ENCODE peak calls at places on chromosome 3, in five cellular contexts. One of them, this sample, is unnamed.

GRCh38 chr3:127751163-127751621 is 71.1 kb downstream of the MGLL start:
- DNase-seq in SK-N-SH: peak
- DNase-seq in HepG2: no peak
- DNase-seq in GM12878: no peak
- DNase-seq in K562: no peak
- DNase-seq in this sample: no peak

GRCh38 chr3:52029535-52029934 is 26.8 kb downstream of the DUSP7 start:
- DNase-seq in SK-N-SH: no peak
- DNase-seq in HepG2: no peak
- DNase-seq in GM12878: no peak
- DNase-seq in K562: no peak
- DNase-seq in this sample: no peak

GRCh38 chr3:13657660-13658435 is 108.9 kb downstream of the FBLN2 start:
- DNase-seq in SK-N-SH: peak
- DNase-seq in HepG2: no peak
- DNase-seq in GM12878: no peak
- DNase-seq in K562: peak
- DNase-seq in this sample: peak

GRCh38 chr3:37457392-37458065 is 283.1 kb upstream of the LRRFIP2 start:
- DNase-seq in SK-N-SH: no peak
- DNase-seq in HepG2: no peak
- DNase-seq in GM12878: no peak
- DNase-seq in K562: no peak
- DNase-seq in this sample: no peak

GRCh38 chr3:129469026-129469425 is 29.0 kb downstream of the IFT122 start:
- DNase-seq in SK-N-SH: no peak
- DNase-seq in HepG2: no peak
- DNase-seq in GM12878: no peak
- DNase-seq in K562: no peak
- DNase-seq in this sample: no peak

GRCh38 chr3:72756900-72757299 is 91.3 kb downstream of the SHQ1 start:
- DNase-seq in SK-N-SH: no peak
- DNase-seq in HepG2: no peak
- DNase-seq in GM12878: peak
- DNase-seq in K562: no peak
- DNase-seq in this sample: no peak

GRCh38 chr3:194034556-194035336 is 101.2 kb upstream of the HES1 start:
- DNase-seq in SK-N-SH: no peak
- DNase-seq in HepG2: no peak
- DNase-seq in GM12878: no peak
- DNase-seq in K562: no peak
- DNase-seq in this sample: no peak

GRCh38 chr3:14822875-14823807 is 4.4 kb downstream of the FGD5 start:
- DNase-seq in SK-N-SH: no peak
- DNase-seq in HepG2: no peak
- DNase-seq in GM12878: no peak
- DNase-seq in K562: no peak
- DNase-seq in this sample: no peak

GRCh38 chr3:171815977-171816595 is 5.8 kb upstream of the PLD1 start:
- DNase-seq in SK-N-SH: no peak
- DNase-seq in HepG2: no peak
- DNase-seq in GM12878: no peak
- DNase-seq in K562: no peak
- DNase-seq in this sample: no peak

GRCh38 chr3:114450008-114450596 is 156.3 kb downstream of the TIGIT start:
- DNase-seq in SK-N-SH: no peak
- DNase-seq in HepG2: no peak
- DNase-seq in GM12878: no peak
- DNase-seq in K562: no peak
- DNase-seq in this sample: no peak

GRCh38 chr3:153348457-153349137 is 186.6 kb downstream of the RAP2B start:
- DNase-seq in SK-N-SH: no peak
- DNase-seq in HepG2: no peak
- DNase-seq in GM12878: no peak
- DNase-seq in K562: no peak
- DNase-seq in this sample: no peak

GRCh38 chr3:64382171-64382570 is 156.9 kb upstream of the PRICKLE2 start:
- DNase-seq in SK-N-SH: no peak
- DNase-seq in HepG2: no peak
- DNase-seq in GM12878: no peak
- DNase-seq in K562: no peak
- DNase-seq in this sample: no peak

GRCh38 chr3:134840459-134840858 is 45.4 kb downstream of the EPHB1 start:
- DNase-seq in SK-N-SH: no peak
- DNase-seq in HepG2: no peak
- DNase-seq in GM12878: no peak
- DNase-seq in K562: no peak
- DNase-seq in this sample: no peak

GRCh38 chr3:42504334-42505202 is 2.1 kb downstream of the VIPR1 start:
- DNase-seq in SK-N-SH: no peak
- DNase-seq in HepG2: no peak
- DNase-seq in GM12878: no peak
- DNase-seq in K562: peak
- DNase-seq in this sample: no peak

GRCh38 chr3:53604232-53604631 is 109.8 kb downstream of the CACNA1D start:
- DNase-seq in SK-N-SH: no peak
- DNase-seq in HepG2: no peak
- DNase-seq in GM12878: no peak
- DNase-seq in K562: no peak
- DNase-seq in this sample: no peak

GRCh38 chr3:196620228-196620627 is 19.3 kb upstream of the NRROS start:
- DNase-seq in SK-N-SH: no peak
- DNase-seq in HepG2: no peak
- DNase-seq in GM12878: no peak
- DNase-seq in K562: peak
- DNase-seq in this sample: no peak

GRCh38 chr3:170808041-170808440 is 62.0 kb downstream of the RPL22L1 start:
- DNase-seq in SK-N-SH: no peak
- DNase-seq in HepG2: no peak
- DNase-seq in GM12878: no peak
- DNase-seq in K562: no peak
- DNase-seq in this sample: no peak
- TF ChIP-seq FOXM1 in SK-N-SH: no peak
- TF ChIP-seq FOXM1 in HepG2: no peak
- TF ChIP-seq FOXM1 in GM12878: no peak
- TF ChIP-seq FOXM1 in K562: no peak
- TF ChIP-seq FOXM1 in this sample: no peak

GRCh38 chr3:151278223-151278622 is at the start of gene P2RY14:
- DNase-seq in SK-N-SH: no peak
- DNase-seq in HepG2: no peak
- DNase-seq in GM12878: no peak
- DNase-seq in K562: no peak
- DNase-seq in this sample: no peak
- TF ChIP-seq FOXM1 in SK-N-SH: no peak
- TF ChIP-seq FOXM1 in HepG2: no peak
- TF ChIP-seq FOXM1 in GM12878: no peak
- TF ChIP-seq FOXM1 in K562: no peak
- TF ChIP-seq FOXM1 in this sample: no peak

DNA sequence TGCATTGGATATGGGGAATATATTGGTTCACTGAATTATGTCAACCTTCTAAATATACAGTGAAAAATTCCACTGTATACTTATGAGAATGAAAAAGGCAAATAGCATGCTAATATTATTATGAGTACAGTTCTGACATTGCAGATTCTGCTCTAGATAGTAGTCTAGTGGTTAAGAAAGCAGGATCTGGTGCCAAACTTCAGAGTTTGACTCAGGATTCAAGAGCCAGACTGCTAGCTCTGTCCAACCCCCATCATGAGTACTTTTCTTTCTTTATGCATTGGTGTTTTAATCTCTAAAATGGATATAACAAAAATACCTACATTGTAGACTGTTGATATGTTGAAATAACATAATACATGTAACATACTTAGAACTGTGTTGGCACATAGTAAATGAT is 57.3 kb upstream of the PLSCR4 start:
- DNase-seq in SK-N-SH: no peak
- DNase-seq in HepG2: no peak
- DNase-seq in GM12878: no peak
- DNase-seq in K562: no peak
- DNase-seq in this sample: no peak
- TF ChIP-seq FOXM1 in SK-N-SH: no peak
- TF ChIP-seq FOXM1 in HepG2: no peak
- TF ChIP-seq FOXM1 in GM12878: no peak
- TF ChIP-seq FOXM1 in K562: no peak
- TF ChIP-seq FOXM1 in this sample: no peak

GRCh38 chr3:48970568-48970967 is 19.5 kb upstream of the P4HTM start:
- DNase-seq in SK-N-SH: no peak
- DNase-seq in HepG2: no peak
- DNase-seq in GM12878: no peak
- DNase-seq in K562: no peak
- DNase-seq in this sample: no peak

GRCh38 chr3:48979451-48979850 is 10.6 kb upstream of the P4HTM start:
- DNase-seq in SK-N-SH: no peak
- DNase-seq in HepG2: no peak
- DNase-seq in GM12878: no peak
- DNase-seq in K562: no peak
- DNase-seq in this sample: no peak

GRCh38 chr3:48974076-48974864 is 15.8 kb upstream of the P4HTM start:
- DNase-seq in SK-N-SH: no peak
- DNase-seq in HepG2: no peak
- DNase-seq in GM12878: no peak
- DNase-seq in K562: no peak
- DNase-seq in this sample: no peak
- TF ChIP-seq FOXM1 in SK-N-SH: no peak
- TF ChIP-seq FOXM1 in HepG2: no peak
- TF ChIP-seq FOXM1 in GM12878: no peak
- TF ChIP-seq FOXM1 in K562: no peak
- TF ChIP-seq FOXM1 in this sample: no peak

DNA sequence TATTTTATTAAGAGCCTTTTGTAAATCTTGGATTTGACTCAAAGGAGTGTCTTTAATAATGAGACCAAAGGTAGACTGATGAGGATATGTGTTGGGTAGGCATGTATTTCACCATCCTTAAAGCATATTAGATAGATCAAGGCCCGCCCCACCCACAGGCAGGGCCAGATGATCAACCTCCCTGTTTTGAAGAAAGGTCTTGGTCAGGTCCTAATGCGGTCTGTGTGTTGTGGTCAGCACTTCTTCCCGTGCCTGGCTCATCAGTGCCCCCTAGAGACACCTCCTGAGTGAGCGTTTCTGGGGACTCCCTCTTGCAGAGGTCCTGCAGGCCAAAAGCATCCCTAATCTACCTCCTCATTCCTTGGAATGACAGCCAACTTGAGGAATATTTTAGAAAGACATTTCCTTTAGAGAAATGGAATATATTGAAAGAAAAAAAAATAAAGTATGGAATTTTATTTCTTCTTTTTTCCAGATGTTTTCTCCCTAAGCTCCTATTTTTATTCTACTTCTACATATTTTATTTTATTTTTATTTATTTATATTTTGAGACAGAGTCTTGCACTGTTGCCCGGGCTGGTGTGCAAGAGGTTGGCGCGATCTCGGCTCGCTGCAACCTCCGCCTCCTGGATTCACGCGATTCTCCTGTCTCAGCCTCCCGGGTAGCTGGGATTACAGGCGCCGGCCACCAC is 6.0 kb downstream of the TM4SF4 start:
- DNase-seq in SK-N-SH: peak
- DNase-seq in HepG2: peak
- DNase-seq in GM12878: peak
- DNase-seq in K562: peak
- DNase-seq in this sample: peak
- TF ChIP-seq FOXM1 in SK-N-SH: no peak
- TF ChIP-seq FOXM1 in HepG2: no peak
- TF ChIP-seq FOXM1 in GM12878: peak
- TF ChIP-seq FOXM1 in K562: no peak
- TF ChIP-seq FOXM1 in this sample: no peak

DNA sequence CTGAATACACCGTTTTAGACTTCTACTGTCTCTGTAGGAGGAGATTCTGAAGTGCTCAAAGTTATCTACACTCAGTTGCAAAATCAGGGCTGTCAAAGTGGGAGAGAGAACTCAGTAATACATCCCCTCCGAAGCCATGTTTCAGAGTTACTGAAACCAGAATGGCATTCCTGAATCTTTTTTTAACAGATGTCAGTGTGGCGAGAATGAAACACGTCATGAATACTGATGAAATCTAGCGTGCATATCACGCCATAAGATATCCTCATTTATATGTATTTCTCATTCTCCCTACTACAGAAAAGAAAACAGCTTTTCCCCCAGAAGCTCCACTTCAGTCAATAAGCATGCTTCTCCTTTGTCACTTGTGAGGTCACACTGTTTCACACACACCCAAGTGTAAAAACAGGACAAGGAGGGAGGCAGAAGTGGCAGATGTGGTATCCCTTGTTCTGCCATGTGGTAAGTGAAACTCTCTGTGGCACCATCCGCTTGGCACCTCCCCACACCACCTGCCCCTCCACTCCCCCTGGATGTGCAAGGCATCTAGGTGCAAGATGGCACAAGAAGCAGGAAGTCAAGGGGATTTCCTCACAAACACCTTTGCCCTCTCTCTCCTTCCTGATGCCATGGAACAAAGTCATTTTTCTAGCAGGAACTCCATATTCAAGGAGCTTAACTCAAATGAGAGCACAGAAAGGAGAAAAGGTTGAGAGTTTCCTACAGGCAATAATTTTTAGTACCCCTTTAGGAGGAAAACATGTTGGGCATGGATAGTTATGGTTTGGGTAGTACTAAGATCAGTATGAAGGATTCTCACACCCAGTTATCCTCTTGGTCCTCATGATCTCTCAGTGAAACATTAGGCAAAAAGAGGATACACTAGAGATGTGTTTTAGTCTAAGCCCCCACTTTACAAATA is 47.4 kb upstream of the FRMD4B start:
- DNase-seq in SK-N-SH: no peak
- DNase-seq in HepG2: no peak
- DNase-seq in GM12878: no peak
- DNase-seq in K562: no peak
- DNase-seq in this sample: no peak
- TF ChIP-seq FOXM1 in SK-N-SH: no peak
- TF ChIP-seq FOXM1 in HepG2: no peak
- TF ChIP-seq FOXM1 in GM12878: no peak
- TF ChIP-seq FOXM1 in K562: no peak
- TF ChIP-seq FOXM1 in this sample: no peak

DNA sequence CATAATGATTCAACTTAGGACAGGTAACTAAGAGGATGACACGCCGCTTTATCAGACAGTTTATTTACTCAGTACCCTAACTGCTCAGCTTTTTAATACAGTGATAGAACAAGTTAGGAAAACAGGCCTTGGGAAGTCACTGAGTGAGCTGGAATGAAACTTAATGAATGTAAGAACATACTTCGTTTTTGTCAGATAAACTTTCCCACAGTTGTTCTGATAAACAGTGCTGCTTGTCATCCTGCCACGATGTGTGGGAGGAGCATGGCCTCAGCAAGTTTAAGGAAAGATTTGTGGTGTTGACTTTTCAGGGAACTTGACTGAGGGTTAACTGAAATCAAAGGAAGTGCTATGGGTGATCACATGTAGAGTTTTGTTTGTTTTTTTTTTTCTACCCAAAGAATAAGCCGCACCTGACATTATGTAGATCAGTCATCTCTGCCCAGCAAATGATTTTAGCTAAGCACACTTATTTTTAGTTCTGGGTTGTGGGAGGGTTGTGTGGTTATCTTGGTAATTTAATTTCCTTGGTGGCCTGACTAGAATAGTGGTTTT is 5.6 kb upstream of the P2RY14 start:
- DNase-seq in SK-N-SH: no peak
- DNase-seq in HepG2: peak
- DNase-seq in GM12878: no peak
- DNase-seq in K562: no peak
- DNase-seq in this sample: no peak
- TF ChIP-seq FOXM1 in SK-N-SH: no peak
- TF ChIP-seq FOXM1 in HepG2: no peak
- TF ChIP-seq FOXM1 in GM12878: no peak
- TF ChIP-seq FOXM1 in K562: no peak
- TF ChIP-seq FOXM1 in this sample: no peak

GRCh38 chr3:149575213-149575961 is 82.4 kb downstream of the WWTR1 start:
- DNase-seq in SK-N-SH: no peak
- DNase-seq in HepG2: peak
- DNase-seq in GM12878: no peak
- DNase-seq in K562: no peak
- DNase-seq in this sample: no peak
- TF ChIP-seq FOXM1 in SK-N-SH: no peak
- TF ChIP-seq FOXM1 in HepG2: no peak
- TF ChIP-seq FOXM1 in GM12878: no peak
- TF ChIP-seq FOXM1 in K562: no peak
- TF ChIP-seq FOXM1 in this sample: no peak